ENCODE peak calls at places on chromosomes 2 and 18, in five cellular contexts. H, Q, N, U and Y are unnamed samples.

GRCh38 chr18:12882416-12882815 is 1.6 kb downstream of the PTPN2 start:
- DNase-seq in H (no peak), Q (no peak), U (no peak), N (no peak), Y (no peak)

GRCh38 chr2:45922577-45922988 is 271.1 kb downstream of the PRKCE start:
- DNase-seq in H (no peak), Q (no peak), N (peak), U (no peak), Y (peak)

GRCh38 chr2:98468621-98469236 is 24.1 kb downstream of the INPP4A start:
- DNase-seq in N (no peak), H (no peak), U (no peak), Q (no peak), Y (no peak)

GRCh38 chr2:134438371-134438770 is 184.5 kb downstream of the MGAT5 start:
- DNase-seq in U (no peak), H (no peak), Q (no peak), N (no peak), Y (no peak)

GRCh38 chr2:73232471-73233153 is 427 bp downstream of the PRADC1 start:
- DNase-seq in H (no peak), N (no peak), U (no peak), Q (peak), Y (no peak)

GRCh38 chr2:36165132-36165531 is 190.4 kb upstream of the CRIM1 start:
- DNase-seq in U (no peak), Q (no peak), N (no peak), H (no peak), Y (no peak)

GRCh38 chr2:10638093-10638492 is 51.7 kb downstream of the NOL10 start:
- DNase-seq in H (no peak), N (no peak), Q (no peak), U (no peak), Y (no peak)

GRCh38 chr18:34976899-34977786 is 64.1 kb upstream of the MAPRE2 start:
- DNase-seq in U (no peak), H (peak), Q (peak), N (peak), Y (peak)

GRCh38 chr18:56861244-56861643 is 210.1 kb downstream of the WDR7 start:
- DNase-seq in N (peak), H (no peak), U (no peak), Q (no peak), Y (no peak)

GRCh38 chr18:79439201-79440023 is 43.7 kb downstream of the NFATC1 start:
- DNase-seq in N (no peak), Q (no peak), H (no peak), U (no peak), Y (no peak)